ENCODE peak calls at places on chromosomes 5 and 9, in eight cellular contexts. U is iPS DF 19.7, G is mammary epithelial cell, D is hippocampal formation, P is heart left ventricle, R is anterior cingulate cortex, Q is NCI-H510A treated with DMSO at 0.1 percent for 48 hours, F is substantia nigra. C is an unnamed sample.
A peak's percentile ranks its signal among the peaks of the same experiment; 100 is the strongest.

GRCh38 chr5:1488882-1489680 is 34.7 kb downstream of the LPCAT1 start:
- DNase-seq in U (no peak), F (no peak), G (peak; percentile 63), Q (no peak), R (no peak), P (no peak), D (no peak), C (no peak)

GRCh38 chr5:3010953-3011763 is 259.7 kb upstream of the IRX2 start:
- DNase-seq in Q (no peak), G (no peak), R (no peak), D (no peak), U (no peak), F (no peak), P (no peak), C (no peak)

GRCh38 chr9:118148990-118149389 is 444.8 kb downstream of the TLR4 start:
- DNase-seq in G (no peak), P (no peak), Q (no peak), U (no peak), F (no peak), R (no peak), D (no peak), C (no peak)

GRCh38 chr9:132788378-132788777 is 89.7 kb downstream of the AK8 start:
- DNase-seq in Q (no peak), U (no peak), P (no peak), G (no peak), R (no peak), D (no peak), F (no peak), C (no peak)

GRCh38 chr9:131276891-131277672 is 772 bp upstream of the FAM78A start:
- DNase-seq in G (no peak), Q (no peak), U (no peak), R (no peak), F (no peak), P (no peak), D (no peak), C (no peak)

GRCh38 chr5:1763548-1763911 is 36.1 kb downstream of the MRPL36 start:
- DNase-seq in D (no peak), R (no peak), F (peak; percentile 4), Q (no peak), G (peak; percentile 32), P (no peak), U (no peak), C (peak; percentile 58)

GRCh38 chr9:107312651-107313050 is 29.6 kb downstream of the RAD23B start:
- DNase-seq in D (no peak), R (no peak), U (no peak), Q (no peak), F (peak; percentile 10), G (no peak), P (peak; percentile 54), C (peak; percentile 53)

GRCh38 chr5:177371705-177372533 is 12.3 kb upstream of the SLC34A1 start:
- DNase-seq in P (no peak), D (no peak), U (no peak), R (no peak), F (no peak), G (no peak), Q (no peak), C (no peak)

GRCh38 chr5:145918397-145918796 is 18.0 kb upstream of the SH3RF2 start:
- DNase-seq in D (no peak), F (no peak), U (no peak), P (no peak), R (no peak), G (no peak), Q (no peak), C (no peak)

GRCh38 chr5:168654225-168654624 is 75.1 kb upstream of the PANK3 start:
- DNase-seq in R (no peak), G (no peak), U (no peak), P (peak; percentile 67), F (no peak), Q (no peak), D (no peak), C (peak; percentile 74)

GRCh38 chr9:13244190-13244589 is 35.3 kb downstream of the MPDZ start:
- DNase-seq in F (no peak), D (no peak), P (no peak), Q (no peak), G (no peak), U (no peak), R (no peak), C (no peak)

GRCh38 chr9:129881547-129882324 is 46.5 kb downstream of the USP20 start:
- DNase-seq in P (no peak), G (no peak), F (no peak), R (no peak), Q (no peak), U (no peak), D (no peak), C (no peak)

GRCh38 chr5:84597904-84598303 is 213.2 kb upstream of the EDIL3 start:
- DNase-seq in F (no peak), Q (no peak), U (peak; percentile 76), D (no peak), G (no peak), P (no peak), R (no peak), C (no peak)

GRCh38 chr5:126615286-126615685 is 14.5 kb downstream of the PHAX start:
- DNase-seq in U (no peak), R (no peak), F (no peak), Q (no peak), D (no peak), G (no peak), P (no peak), C (no peak)

GRCh38 chr5:123245689-123246088 is 156.6 kb downstream of the PRDM6 start:
- DNase-seq in U (no peak), R (no peak), P (no peak), F (no peak), Q (no peak), G (no peak), D (no peak), C (no peak)

GRCh38 chr5:80958611-80959010 is 1.6 kb upstream of the RASGRF2 start:
- DNase-seq in U (no peak), G (no peak), Q (no peak), P (no peak), R (no peak), D (no peak), F (no peak), C (no peak)

GRCh38 chr5:167348980-167349379 is 942.5 kb upstream of the WWC1 start:
- DNase-seq in R (no peak), P (no peak), D (no peak), U (no peak), G (no peak), F (no peak), Q (no peak), C (no peak)

GRCh38 chr5:116632890-116633289 is 58.3 kb upstream of the SEMA6A start:
- DNase-seq in D (no peak), G (no peak), Q (no peak), P (no peak), F (no peak), U (no peak), R (no peak), C (no peak)

GRCh38 chr5:82821978-82822927 is 254.9 kb downstream of the TMEM167A start:
- DNase-seq in D (no peak), G (peak; percentile 15), U (no peak), R (no peak), Q (no peak), P (no peak), F (no peak), C (no peak)

GRCh38 chr9:89330513-89330912 is 12.2 kb downstream of the SECISBP2 start:
- DNase-seq in U (no peak), G (no peak), F (no peak), Q (no peak), D (no peak), R (no peak), P (no peak), C (no peak)

GRCh38 chr9:33129886-33130284 is 37.3 kb downstream of the B4GALT1 start:
- DNase-seq in Q (no peak), G (no peak), R (no peak), U (no peak), D (no peak), F (no peak), P (no peak), C (no peak)

GRCh38 chr5:176405656-176406435 is 10.5 kb downstream of the CLTB start:
- DNase-seq in R (no peak), G (no peak), Q (no peak), U (peak; percentile 30), P (peak; percentile 14), F (no peak), D (no peak), C (no peak)

C was measured in Right ventricle myocardium superior.